ENCODE peak calls at places on chromosome 13, in six cellular contexts. T is H9; N is CD8-positive, alpha-beta memory T cell; O is effector memory CD4-positive, alpha-beta T cell; P is foreskin keratinocyte; V is tibial nerve. D is an unnamed sample.

GRCh38 chr13:111667757-111668156 is 347.3 kb downstream of the TEX29 start:
- DNase-seq in T (peak; percentile 3), N (no peak), O (no peak), P (no peak), V (no peak), D (no peak)

GRCh38 chr13:27007166-27007565 is 164.4 kb downstream of the USP12 start:
- DNase-seq in T (no peak), N (no peak), O (no peak), P (no peak), V (no peak), D (no peak)

GRCh38 chr13:37443538-37443937 is 155.0 kb downstream of the POSTN start:
- DNase-seq in T (no peak), N (no peak), O (no peak), P (peak; percentile 97), V (no peak), D (no peak)

GRCh38 chr13:72255908-72256307 is 388.9 kb upstream of the DACH1 start:
- DNase-seq in T (peak; percentile 75), N (no peak), O (no peak), P (peak; percentile 37), V (no peak), D (no peak)

GRCh38 chr13:28140433-28141125 is 2.2 kb downstream of the PAN3 start:
- DNase-seq in T (no peak), N (no peak), O (no peak), P (no peak), V (no peak), D (no peak)

GRCh38 chr13:27997904-27998522 is 9.5 kb upstream of the URAD start:
- DNase-seq in T (peak; percentile 76), N (no peak), O (no peak), P (no peak), V (no peak), D (peak; percentile 11)

GRCh38 chr13:42696191-42696590 is 85.2 kb upstream of the FAM216B start:
- DNase-seq in T (no peak), N (no peak), O (no peak), P (peak; percentile 99), V (no peak), D (no peak)

GRCh38 chr13:109436055-109436622 is 350.2 kb downstream of the IRS2 start:
- DNase-seq in T (no peak), N (no peak), O (no peak), P (peak; percentile 99), V (no peak), D (no peak)

GRCh38 chr13:28684257-28684656 is 25.3 kb downstream of the POMP start:
- DNase-seq in T (peak; percentile 97), N (no peak), O (no peak), P (no peak), V (no peak), D (no peak)

GRCh38 chr13:113001251-113002140 is 32.5 kb downstream of the MCF2L start:
- DNase-seq in T (peak; percentile 57), N (no peak), O (no peak), P (no peak), V (no peak), D (no peak)

GRCh38 chr13:109255457-109255856 is 530.9 kb downstream of the IRS2 start:
- DNase-seq in T (no peak), N (no peak), O (no peak), P (no peak), V (no peak), D (no peak)

GRCh38 chr13:21676611-21677021 is 5.7 kb downstream of the FGF9 start:
- DNase-seq in T (peak; percentile 73), N (no peak), O (no peak), P (no peak), V (no peak), D (no peak)

GRCh38 chr13:101942038-101942437 is 459.8 kb downstream of the FGF14 start:
- DNase-seq in T (no peak), N (no peak), O (no peak), P (peak; percentile 7), V (no peak), D (no peak)

GRCh38 chr13:38166121-38166520 is 183.5 kb upstream of the UFM1 start:
- DNase-seq in T (no peak), N (no peak), O (no peak), P (peak; percentile 23), V (no peak), D (no peak)

GRCh38 chr13:97223711-97224461 is 1.8 kb downstream of the MBNL2 start:
- DNase-seq in T (peak; percentile 41), N (no peak), O (no peak), P (peak; percentile 58), V (no peak), D (no peak)

GRCh38 chr13:111912991-111913781 is 153.8 kb upstream of the SOX1 start:
- DNase-seq in T (peak; percentile 22), N (no peak), O (no peak), P (no peak), V (no peak), D (peak; percentile 41)

GRCh38 chr13:97004096-97004876 is 10.0 kb upstream of the OXGR1 start:
- DNase-seq in T (no peak), N (no peak), O (no peak), P (no peak), V (no peak), D (no peak)

GRCh38 chr13:27043013-27043412 is 128.6 kb downstream of the USP12 start:
- DNase-seq in T (no peak), N (no peak), O (no peak), P (peak; percentile 70), V (no peak), D (no peak)

GRCh38 chr13:29754486-29754806 is 96.0 kb downstream of the UBL3 start:
- DNase-seq in T (peak; percentile 69), N (no peak), O (no peak), P (no peak), V (no peak), D (no peak)

GRCh38 chr13:108700421-108701170 is 71.2 kb downstream of the MYO16 start:
- DNase-seq in T (no peak), N (no peak), O (no peak), P (no peak), V (no peak), D (no peak)

GRCh38 chr13:30665638-30666037 is 47.9 kb downstream of the USPL1 start:
- DNase-seq in T (no peak), N (no peak), O (no peak), P (no peak), V (no peak), D (no peak)

GRCh38 chr13:71828117-71828516 is 38.9 kb downstream of the DACH1 start:
- DNase-seq in T (no peak), N (no peak), O (no peak), P (no peak), V (no peak), D (no peak)

GRCh38 chr13:23411706-23412105 is 21.8 kb downstream of the SACS start:
- DNase-seq in T (no peak), N (no peak), O (no peak), P (no peak), V (no peak), D (no peak)

GRCh38 chr13:104008075-104008474 is 941.9 kb upstream of the SLC10A2 start:
- DNase-seq in T (no peak), N (no peak), O (no peak), P (no peak), V (no peak), D (no peak)

GRCh38 chr13:33686772-33687480 is 131.0 kb upstream of the RFC3 start:
- DNase-seq in T (no peak), N (no peak), O (no peak), P (no peak), V (no peak), D (no peak)

DNA sequence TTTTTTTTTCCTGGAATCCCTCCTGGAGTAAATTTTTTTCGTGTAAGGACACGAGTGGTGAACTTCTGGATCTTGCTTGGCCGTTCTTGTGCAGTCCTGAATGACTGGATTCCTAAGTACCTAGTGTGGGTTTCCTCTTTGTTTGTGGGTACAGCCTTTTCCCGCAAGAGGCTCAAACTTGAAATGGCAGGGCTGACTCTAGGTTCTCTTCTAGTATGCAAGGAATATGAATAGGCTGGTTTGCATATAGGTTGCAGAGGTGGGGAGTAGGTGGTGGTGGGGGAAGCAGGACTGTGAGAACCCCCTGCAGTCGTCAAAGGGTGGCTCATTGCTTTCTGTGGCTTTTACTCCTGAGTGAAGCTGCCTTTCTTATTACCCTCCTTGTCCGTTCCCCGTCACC is 13.6 kb downstream of the UBAC2 start:
- DNase-seq in T (no peak), N (no peak), O (no peak), P (peak; percentile 58), V (no peak), D (no peak)
- H3K27ac ChIP-seq in T (no peak overlapping the region), N (no peak overlapping the region), O (peak overlapping the region; percentile 80), P (no peak overlapping the region), V (no peak overlapping the region), D (peak overlapping the region; percentile 78)

GRCh38 chr13:46641274-46642081 is 88.5 kb downstream of the LRCH1 start:
- DNase-seq in T (no peak), N (no peak), O (no peak), P (no peak), V (no peak), D (no peak)
- H3K4me1 ChIP-seq in T (peaks cover 8% of the 10 kb centered on the region), N (no peaks in the 10 kb centered on the region), O (no peaks in the 10 kb centered on the region), P (peaks cover 15% of the 10 kb centered on the region), V (peaks cover 45% of the 10 kb centered on the region), D (no peaks in the 10 kb centered on the region)

DNA sequence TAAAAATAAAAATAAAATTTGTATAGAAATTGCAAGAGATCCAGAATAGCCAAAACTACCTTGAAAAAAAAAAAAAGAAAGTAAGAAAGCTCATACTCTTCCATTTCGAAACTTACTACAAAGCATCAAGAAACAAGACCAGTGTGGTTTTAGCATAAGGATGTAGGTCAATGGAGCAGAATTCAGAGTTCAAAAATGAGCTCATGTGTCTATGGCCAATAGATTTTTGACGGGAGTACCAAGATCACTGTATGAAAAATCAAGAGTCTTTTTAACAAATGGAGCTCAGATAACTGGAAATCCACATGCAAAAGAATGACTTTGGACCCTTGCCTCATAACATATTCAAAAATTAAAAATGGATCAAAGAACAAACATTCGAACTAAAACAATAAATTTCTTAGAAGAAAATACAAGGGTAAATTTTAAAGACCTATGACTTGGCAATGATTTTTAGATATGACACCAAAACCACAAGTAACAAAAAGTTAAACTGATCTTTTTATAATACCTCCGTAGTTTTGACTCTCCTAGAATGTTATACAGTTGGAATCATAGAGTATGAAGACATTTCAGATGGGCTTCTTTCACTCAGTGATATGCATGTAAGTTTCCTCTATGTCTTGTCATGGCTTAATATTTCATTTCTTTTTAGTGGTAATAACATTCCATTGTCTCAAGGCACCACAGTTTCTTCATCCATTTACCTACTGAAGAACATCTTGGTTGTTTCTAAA is 43.2 kb downstream of the KLF12 start:
- DNase-seq in T (no peak), N (no peak), O (no peak), P (no peak), V (no peak), D (no peak)
- H3K27ac ChIP-seq in T (no peak overlapping the region), N (no peak overlapping the region), O (peak overlapping the region; percentile 33), P (no peak overlapping the region), V (no peak overlapping the region), D (no peak overlapping the region)

DNA sequence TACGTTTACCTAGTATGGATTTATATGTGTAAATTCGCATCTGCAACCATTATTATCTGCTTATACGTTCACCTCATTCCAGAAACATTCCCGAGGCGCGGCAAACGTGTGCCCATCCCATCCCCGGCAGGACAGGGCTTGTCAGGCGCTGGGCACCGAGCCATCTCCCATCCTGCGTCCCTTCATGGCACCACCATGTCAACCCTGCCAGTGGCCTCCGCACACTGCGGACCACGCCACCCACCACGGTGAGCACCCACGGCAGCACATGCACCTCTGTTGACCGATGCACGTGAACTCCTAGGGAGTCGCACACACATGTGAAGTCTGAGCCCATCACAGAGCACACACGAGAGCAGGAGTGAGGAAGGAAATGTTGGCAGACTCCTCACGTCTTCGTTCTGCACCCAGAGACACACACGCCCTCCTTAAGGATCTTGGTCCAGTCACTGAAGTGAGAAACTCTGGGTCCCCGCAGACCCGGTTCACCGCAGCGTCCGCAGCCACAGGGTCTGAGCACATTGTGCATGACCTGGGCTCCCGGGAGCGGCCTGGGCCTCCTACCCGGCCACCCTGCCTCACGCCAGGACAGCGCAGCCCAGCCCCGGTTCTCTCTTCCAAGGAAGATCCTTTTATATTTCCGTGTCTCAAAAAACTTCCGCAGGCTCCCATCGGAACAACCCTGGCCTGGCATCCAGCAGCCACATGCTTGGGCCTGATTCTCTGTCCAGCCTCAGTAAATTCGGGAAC is 68.4 kb upstream of the C13orf46 start:
- DNase-seq in T (no peak), N (no peak), O (no peak), P (no peak), V (no peak), D (no peak)
- H3K4me1 ChIP-seq in T (no peaks in the 10 kb centered on the region), N (peaks cover 22% of the 10 kb centered on the region), O (peaks cover 2% of the 10 kb centered on the region), P (no peaks in the 10 kb centered on the region), V (peaks cover 50% of the 10 kb centered on the region), D (peaks cover 35% of the 10 kb centered on the region)